ENCODE peak calls at places on chromosomes 5 and 9, in seven cellular contexts. B is psoas muscle; F is astrocyte of the spinal cord; D is spleen; H is CD4-positive, alpha-beta memory T cell; Y is NB4; U is AG09309. A is an unnamed sample.

GRCh38 chr9:79694208-79694607 is 122.4 kb downstream of the TLE4 start:
- DNase-seq in B (no peak), F (no peak), D (no peak), H (no peak), Y (no peak), U (no peak), A (no peak)

GRCh38 chr9:34591091-34591910 is 1.8 kb upstream of the CNTFR start:
- DNase-seq in B (peak; percentile 94), F (peak; percentile 61), D (peak; percentile 95), H (peak; percentile 66), Y (peak; percentile 87), U (no peak), A (no peak)

GRCh38 chr5:146173597-146173996 is 8.9 kb downstream of the LARS1 start:
- DNase-seq in B (no peak), F (no peak), D (no peak), H (no peak), Y (no peak), U (no peak), A (no peak)

GRCh38 chr5:58452566-58453258 is 7.2 kb downstream of the PLK2 start:
- DNase-seq in B (no peak), F (peak; percentile 58), D (no peak), H (no peak), Y (no peak), U (no peak), A (no peak)

GRCh38 chr5:117230375-117230774 is 655.8 kb upstream of the SEMA6A start:
- DNase-seq in B (no peak), F (no peak), D (no peak), H (no peak), Y (no peak), U (no peak), A (no peak)

GRCh38 chr9:68500457-68501158 is 40.1 kb downstream of the TMEM252 start:
- DNase-seq in B (no peak), F (peak; percentile 14), D (no peak), H (no peak), Y (no peak), U (no peak), A (peak; percentile 36)

GRCh38 chr9:69158471-69158870 is 15.6 kb upstream of the TJP2 start:
- DNase-seq in B (no peak), F (no peak), D (no peak), H (no peak), Y (no peak), U (no peak), A (no peak)

GRCh38 chr9:134666208-134666607 is 24.6 kb downstream of the COL5A1 start:
- DNase-seq in B (no peak), F (no peak), D (peak; percentile 40), H (no peak), Y (no peak), U (no peak), A (no peak)

GRCh38 chr5:155689403-155689802 is 637.6 kb upstream of the SGCD start:
- DNase-seq in B (no peak), F (no peak), D (no peak), H (no peak), Y (no peak), U (no peak), A (no peak)

GRCh38 chr9:82553654-82554366 is 509.1 kb downstream of the RASEF start:
- DNase-seq in B (no peak), F (no peak), D (no peak), H (no peak), Y (peak; percentile 26), U (no peak), A (no peak)

GRCh38 chr9:92147030-92147853 is 32.0 kb upstream of the SPTLC1 start:
- DNase-seq in B (no peak), F (peak; percentile 94), D (no peak), H (no peak), Y (peak; percentile 64), U (peak; percentile 62), A (peak; percentile 66)

GRCh38 chr5:132020568-132021339 is 9.3 kb upstream of the ACSL6 start:
- DNase-seq in B (no peak), F (no peak), D (peak; percentile 58), H (no peak), Y (peak; percentile 51), U (no peak), A (no peak)

GRCh38 chr5:89440670-89441069 is 557.7 kb upstream of the MEF2C start:
- DNase-seq in B (no peak), F (no peak), D (no peak), H (no peak), Y (no peak), U (no peak), A (no peak)

GRCh38 chr5:89441965-89442364 is 559.0 kb upstream of the MEF2C start:
- DNase-seq in B (no peak), F (no peak), D (no peak), H (no peak), Y (no peak), U (no peak), A (no peak)

GRCh38 chr5:89435347-89435746 is 552.4 kb upstream of the MEF2C start:
- DNase-seq in B (no peak), F (no peak), D (no peak), H (no peak), Y (no peak), U (no peak), A (no peak)

GRCh38 chr5:89436464-89436863 is 553.5 kb upstream of the MEF2C start:
- DNase-seq in B (no peak), F (no peak), D (no peak), H (no peak), Y (no peak), U (no peak), A (no peak)

DNA sequence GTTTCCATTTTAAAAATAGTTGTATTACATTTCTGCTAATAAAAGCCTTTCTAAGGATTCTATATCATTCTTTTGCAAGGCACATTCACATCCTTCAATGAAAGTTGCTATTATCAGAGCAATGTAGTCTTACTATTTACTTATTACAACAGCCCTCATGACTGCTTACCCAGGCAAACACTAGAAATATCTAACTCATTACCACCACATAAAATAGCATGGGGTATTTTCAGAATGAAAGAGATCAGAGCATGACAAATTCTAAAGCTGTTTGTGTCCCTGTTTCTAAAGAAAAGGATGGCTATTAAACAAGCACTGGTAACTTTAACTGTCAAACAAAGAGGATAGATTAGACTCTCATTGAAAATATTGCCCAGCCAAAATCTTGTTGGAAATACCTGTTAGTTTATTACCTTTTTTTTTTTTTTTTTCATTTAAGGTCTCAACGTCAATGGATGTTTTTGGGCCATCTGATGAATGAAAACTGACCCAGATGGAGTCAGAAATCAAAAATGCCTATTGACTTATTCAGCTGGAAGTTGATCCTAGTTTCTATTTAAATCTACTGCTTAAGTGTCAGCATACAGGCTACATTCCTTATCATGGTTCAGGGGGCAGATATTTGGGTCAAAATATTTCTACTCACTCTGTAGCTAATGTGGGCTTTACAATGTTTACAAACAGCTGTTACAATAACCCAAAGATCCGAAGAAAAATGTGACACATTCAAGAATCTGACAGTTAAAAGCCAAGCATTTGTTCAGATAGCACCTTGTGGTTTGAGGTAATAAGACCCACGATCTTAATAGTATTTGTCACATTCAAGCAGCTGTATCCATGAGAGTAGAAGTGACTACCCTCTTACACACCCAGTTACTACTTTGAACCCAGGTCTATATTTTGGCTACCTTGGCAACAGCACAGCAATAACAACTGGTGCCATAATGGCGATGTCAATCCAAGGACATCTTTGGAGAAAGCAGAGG is 554.8 kb upstream of the MEF2C start:
- DNase-seq in B (no peak), F (peak; percentile 48), D (no peak), H (no peak), Y (no peak), U (no peak), A (no peak)
- H3K4me3 ChIP-seq in B (peak overlapping the region; percentile 26), F (no peak overlapping the region), D (no peak overlapping the region), H (no peak overlapping the region), Y (no peak overlapping the region), U (no peak overlapping the region), A (no peak overlapping the region)

GRCh38 chr5:142551242-142552067 is 134.4 kb downstream of the FGF1 start:
- DNase-seq in B (no peak), F (no peak), D (no peak), H (no peak), Y (no peak), U (no peak), A (no peak)
- H3K4me3 ChIP-seq in B (peak overlapping the region; percentile 42), F (peak overlapping the region; percentile 28), D (no peak overlapping the region), H (no peak overlapping the region), Y (no peak overlapping the region), U (peak overlapping the region; percentile 38), A (peak overlapping the region; percentile 34)

GRCh38 chr9:125470767-125471580 is 209.3 kb downstream of the GAPVD1 start:
- DNase-seq in B (no peak), F (no peak), D (no peak), H (no peak), Y (no peak), U (no peak), A (no peak)
- H3K4me3 ChIP-seq in B (no peak overlapping the region), F (no peak overlapping the region), D (no peak overlapping the region), H (no peak overlapping the region), Y (no peak overlapping the region), U (no peak overlapping the region), A (no peak overlapping the region)

GRCh38 chr5:130277002-130277401 is 372.7 kb downstream of the CHSY3 start:
- DNase-seq in B (no peak), F (no peak), D (peak; percentile 58), H (no peak), Y (no peak), U (no peak), A (no peak)

GRCh38 chr5:130277522-130277921 is 373.3 kb downstream of the CHSY3 start:
- DNase-seq in B (no peak), F (no peak), D (peak; percentile 44), H (no peak), Y (no peak), U (no peak), A (no peak)

GRCh38 chr5:130280528-130281217 is 376.4 kb downstream of the CHSY3 start:
- DNase-seq in B (no peak), F (no peak), D (no peak), H (no peak), Y (no peak), U (no peak), A (no peak)

GRCh38 chr5:130278136-130278535 is 373.9 kb downstream of the CHSY3 start:
- DNase-seq in B (no peak), F (no peak), D (peak; percentile 47), H (no peak), Y (no peak), U (no peak), A (no peak)

GRCh38 chr5:130279386-130279785 is 375.1 kb downstream of the CHSY3 start:
- DNase-seq in B (no peak), F (peak; percentile 26), D (no peak), H (no peak), Y (no peak), U (no peak), A (no peak)
- H3K4me3 ChIP-seq in B (no peak overlapping the region), F (no peak overlapping the region), D (no peak overlapping the region), H (no peak overlapping the region), Y (no peak overlapping the region), U (no peak overlapping the region), A (no peak overlapping the region)

DNA sequence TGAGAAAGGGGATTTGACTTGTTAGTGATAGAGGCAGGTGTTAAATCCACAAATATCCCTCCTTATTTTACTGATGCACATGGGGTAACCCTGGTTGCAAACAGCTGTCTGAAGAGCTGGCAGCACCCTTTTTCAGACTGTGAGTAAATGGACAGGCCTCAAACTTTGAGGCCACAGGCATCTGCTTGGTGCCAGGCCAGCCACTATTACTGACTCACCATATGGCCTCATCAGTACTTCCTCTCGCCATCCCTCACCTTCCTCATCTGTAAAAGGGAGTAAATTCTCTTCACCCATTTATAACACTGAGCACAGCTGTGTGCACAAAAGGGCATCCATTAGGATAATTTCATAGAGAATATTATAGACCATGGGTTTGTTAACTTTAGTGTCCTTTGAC is 11.9 kb upstream of the TNIP1 start:
- DNase-seq in B (peak; percentile 83), F (peak; percentile 84), D (no peak), H (no peak), Y (peak; percentile 84), U (peak; percentile 62), A (no peak)
- H3K4me3 ChIP-seq in B (no peak overlapping the region), F (no peak overlapping the region), D (no peak overlapping the region), H (no peak overlapping the region), Y (no peak overlapping the region), U (no peak overlapping the region), A (no peak overlapping the region)

GRCh38 chr5:36644727-36645126 is 38.3 kb downstream of the SLC1A3 start:
- DNase-seq in B (no peak), F (no peak), D (no peak), H (no peak), Y (no peak), U (no peak), A (no peak)
- H3K4me3 ChIP-seq in B (no peak overlapping the region), F (no peak overlapping the region), D (no peak overlapping the region), H (no peak overlapping the region), Y (no peak overlapping the region), U (no peak overlapping the region), A (no peak overlapping the region)